ENCODE peak calls at places on chromosome 7, in seven cellular contexts. H, W, C, E, Z, L and B are unnamed samples.

GRCh38 chr7:18541189-18541870 is 45.8 kb downstream of the HDAC9 start:
- DNase-seq in C (no peak), E (peak), Z (peak), H (no peak), W (peak), L (no peak), B (no peak)

GRCh38 chr7:1070544-1071342 is 17.2 kb upstream of the GPER1 start:
- DNase-seq in Z (no peak), L (no peak), E (no peak), W (no peak), C (no peak), H (no peak), B (no peak)

GRCh38 chr7:99197498-99197897 is 10.4 kb downstream of the KPNA7 start:
- DNase-seq in L (no peak), C (no peak), H (no peak), E (no peak), W (no peak), Z (no peak), B (no peak)

GRCh38 chr7:81333536-81333935 is 414.7 kb upstream of the SEMA3C start:
- DNase-seq in C (no peak), W (no peak), E (no peak), Z (no peak), H (no peak), L (no peak), B (no peak)

GRCh38 chr7:112157072-112157471 is 49.1 kb downstream of the DOCK4 start:
- DNase-seq in E (no peak), H (no peak), Z (no peak), L (peak), C (no peak), W (no peak), B (no peak)

GRCh38 chr7:155454183-155455112 is 3.5 kb upstream of the EN2 start:
- DNase-seq in Z (no peak), E (no peak), C (no peak), L (no peak), H (no peak), W (no peak), B (no peak)

GRCh38 chr7:30511494-30511893 is 6.9 kb upstream of the GGCT start:
- DNase-seq in L (no peak), C (no peak), W (no peak), E (no peak), H (no peak), Z (no peak), B (no peak)

GRCh38 chr7:155449880-155450557 is 7.9 kb upstream of the EN2 start:
- DNase-seq in E (no peak), C (no peak), L (no peak), Z (no peak), W (no peak), H (no peak), B (no peak)

GRCh38 chr7:44964831-44965440 is 13.9 kb downstream of the MYO1G start:
- DNase-seq in L (no peak), Z (no peak), E (no peak), H (no peak), W (no peak), C (no peak), B (no peak)

GRCh38 chr7:79132844-79133451 is 320.5 kb downstream of the MAGI2 start:
- DNase-seq in E (no peak), W (no peak), Z (no peak), C (no peak), L (no peak), H (no peak), B (no peak)

GRCh38 chr7:75732764-75733630 is 5.7 kb downstream of the HIP1 start:
- DNase-seq in L (no peak), Z (peak), E (no peak), C (no peak), H (no peak), W (peak), B (no peak)

GRCh38 chr7:27110163-27110976 is 7.9 kb upstream of the HOXA2 start:
- DNase-seq in C (no peak), Z (peak), L (no peak), W (no peak), H (no peak), E (no peak), B (peak)